ENCODE peak calls at places on chromosomes 7 and 10, in seven cellular contexts. One of them, this sample, is unnamed.

GRCh38 chr7:22566176-22566575 is 66.2 kb upstream of the STEAP1B start:
- DNase-seq in stimulated activated CD4-positive, alpha-beta T cell treated with anti-CD3 and anti-CD28 coated beads, TNF-alpha, amount 100 ng/mL, for 48 hours: no peak
- DNase-seq in ACHN: no peak
- DNase-seq in activated T-cell treated with anti-CD3 and anti-CD28 coated beads for 24 hours: no peak
- DNase-seq in left ventricle myocardium inferior: no peak
- DNase-seq in NCI-H1694 treated with DMSO at 0.1 percent for 48 hours: no peak
- DNase-seq in NCI-H748 treated with DMSO at 0.1 percent for 48 hours: no peak
- DNase-seq in this sample: no peak

GRCh38 chr10:103756277-103756869 is 99.0 kb downstream of the SH3PXD2A start:
- DNase-seq in stimulated activated CD4-positive, alpha-beta T cell treated with anti-CD3 and anti-CD28 coated beads, TNF-alpha, amount 100 ng/mL, for 48 hours: no peak
- DNase-seq in ACHN: no peak
- DNase-seq in activated T-cell treated with anti-CD3 and anti-CD28 coated beads for 24 hours: no peak
- DNase-seq in left ventricle myocardium inferior: no peak
- DNase-seq in NCI-H1694 treated with DMSO at 0.1 percent for 48 hours: no peak
- DNase-seq in NCI-H748 treated with DMSO at 0.1 percent for 48 hours: no peak
- DNase-seq in this sample: no peak

GRCh38 chr10:129033354-129033729 is 433.7 kb upstream of the MGMT start:
- DNase-seq in stimulated activated CD4-positive, alpha-beta T cell treated with anti-CD3 and anti-CD28 coated beads, TNF-alpha, amount 100 ng/mL, for 48 hours: no peak
- DNase-seq in ACHN: no peak
- DNase-seq in activated T-cell treated with anti-CD3 and anti-CD28 coated beads for 24 hours: no peak
- DNase-seq in left ventricle myocardium inferior: no peak
- DNase-seq in NCI-H1694 treated with DMSO at 0.1 percent for 48 hours: no peak
- DNase-seq in NCI-H748 treated with DMSO at 0.1 percent for 48 hours: no peak
- DNase-seq in this sample: no peak

GRCh38 chr10:130226012-130226411 is 89.8 kb downstream of the GLRX3 start:
- DNase-seq in stimulated activated CD4-positive, alpha-beta T cell treated with anti-CD3 and anti-CD28 coated beads, TNF-alpha, amount 100 ng/mL, for 48 hours: no peak
- DNase-seq in ACHN: no peak
- DNase-seq in activated T-cell treated with anti-CD3 and anti-CD28 coated beads for 24 hours: no peak
- DNase-seq in left ventricle myocardium inferior: no peak
- DNase-seq in NCI-H1694 treated with DMSO at 0.1 percent for 48 hours: no peak
- DNase-seq in NCI-H748 treated with DMSO at 0.1 percent for 48 hours: no peak
- DNase-seq in this sample: no peak

GRCh38 chr10:78763651-78764395 is 304.9 kb upstream of the ZMIZ1 start:
- DNase-seq in stimulated activated CD4-positive, alpha-beta T cell treated with anti-CD3 and anti-CD28 coated beads, TNF-alpha, amount 100 ng/mL, for 48 hours: peak
- DNase-seq in ACHN: no peak
- DNase-seq in activated T-cell treated with anti-CD3 and anti-CD28 coated beads for 24 hours: peak
- DNase-seq in left ventricle myocardium inferior: peak
- DNase-seq in NCI-H1694 treated with DMSO at 0.1 percent for 48 hours: no peak
- DNase-seq in NCI-H748 treated with DMSO at 0.1 percent for 48 hours: no peak
- DNase-seq in this sample: no peak

GRCh38 chr10:23557777-23558176 is 118.9 kb downstream of the OTUD1 start:
- DNase-seq in stimulated activated CD4-positive, alpha-beta T cell treated with anti-CD3 and anti-CD28 coated beads, TNF-alpha, amount 100 ng/mL, for 48 hours: no peak
- DNase-seq in ACHN: no peak
- DNase-seq in activated T-cell treated with anti-CD3 and anti-CD28 coated beads for 24 hours: no peak
- DNase-seq in left ventricle myocardium inferior: no peak
- DNase-seq in NCI-H1694 treated with DMSO at 0.1 percent for 48 hours: no peak
- DNase-seq in NCI-H748 treated with DMSO at 0.1 percent for 48 hours: no peak
- DNase-seq in this sample: no peak

GRCh38 chr7:17185690-17186070 is 112.8 kb upstream of the AHR start:
- DNase-seq in stimulated activated CD4-positive, alpha-beta T cell treated with anti-CD3 and anti-CD28 coated beads, TNF-alpha, amount 100 ng/mL, for 48 hours: no peak
- DNase-seq in ACHN: no peak
- DNase-seq in activated T-cell treated with anti-CD3 and anti-CD28 coated beads for 24 hours: no peak
- DNase-seq in left ventricle myocardium inferior: no peak
- DNase-seq in NCI-H1694 treated with DMSO at 0.1 percent for 48 hours: no peak
- DNase-seq in NCI-H748 treated with DMSO at 0.1 percent for 48 hours: no peak
- DNase-seq in this sample: peak

GRCh38 chr10:100148353-100149211 is 37.2 kb downstream of the ERLIN1 start:
- DNase-seq in stimulated activated CD4-positive, alpha-beta T cell treated with anti-CD3 and anti-CD28 coated beads, TNF-alpha, amount 100 ng/mL, for 48 hours: peak
- DNase-seq in ACHN: peak
- DNase-seq in activated T-cell treated with anti-CD3 and anti-CD28 coated beads for 24 hours: peak
- DNase-seq in left ventricle myocardium inferior: no peak
- DNase-seq in NCI-H1694 treated with DMSO at 0.1 percent for 48 hours: no peak
- DNase-seq in NCI-H748 treated with DMSO at 0.1 percent for 48 hours: no peak
- DNase-seq in this sample: no peak

GRCh38 chr10:103584216-103585010 is 90.9 kb downstream of the NEURL1 start:
- DNase-seq in stimulated activated CD4-positive, alpha-beta T cell treated with anti-CD3 and anti-CD28 coated beads, TNF-alpha, amount 100 ng/mL, for 48 hours: peak
- DNase-seq in ACHN: no peak
- DNase-seq in activated T-cell treated with anti-CD3 and anti-CD28 coated beads for 24 hours: peak
- DNase-seq in left ventricle myocardium inferior: no peak
- DNase-seq in NCI-H1694 treated with DMSO at 0.1 percent for 48 hours: no peak
- DNase-seq in NCI-H748 treated with DMSO at 0.1 percent for 48 hours: no peak
- DNase-seq in this sample: no peak

GRCh38 chr10:32054087-32054486 is 2.1 kb downstream of the KIF5B start:
- DNase-seq in stimulated activated CD4-positive, alpha-beta T cell treated with anti-CD3 and anti-CD28 coated beads, TNF-alpha, amount 100 ng/mL, for 48 hours: no peak
- DNase-seq in ACHN: peak
- DNase-seq in activated T-cell treated with anti-CD3 and anti-CD28 coated beads for 24 hours: no peak
- DNase-seq in left ventricle myocardium inferior: no peak
- DNase-seq in NCI-H1694 treated with DMSO at 0.1 percent for 48 hours: no peak
- DNase-seq in NCI-H748 treated with DMSO at 0.1 percent for 48 hours: peak
- DNase-seq in this sample: peak

GRCh38 chr7:129940329-129940728 is 12.4 kb downstream of the UBE2H start:
- DNase-seq in stimulated activated CD4-positive, alpha-beta T cell treated with anti-CD3 and anti-CD28 coated beads, TNF-alpha, amount 100 ng/mL, for 48 hours: no peak
- DNase-seq in ACHN: no peak
- DNase-seq in activated T-cell treated with anti-CD3 and anti-CD28 coated beads for 24 hours: no peak
- DNase-seq in left ventricle myocardium inferior: no peak
- DNase-seq in NCI-H1694 treated with DMSO at 0.1 percent for 48 hours: no peak
- DNase-seq in NCI-H748 treated with DMSO at 0.1 percent for 48 hours: no peak
- DNase-seq in this sample: no peak

GRCh38 chr7:73715648-73716317 is 3.7 kb downstream of the STX1A start:
- DNase-seq in stimulated activated CD4-positive, alpha-beta T cell treated with anti-CD3 and anti-CD28 coated beads, TNF-alpha, amount 100 ng/mL, for 48 hours: peak
- DNase-seq in ACHN: peak
- DNase-seq in activated T-cell treated with anti-CD3 and anti-CD28 coated beads for 24 hours: peak
- DNase-seq in left ventricle myocardium inferior: no peak
- DNase-seq in NCI-H1694 treated with DMSO at 0.1 percent for 48 hours: peak
- DNase-seq in NCI-H748 treated with DMSO at 0.1 percent for 48 hours: no peak
- DNase-seq in this sample: peak

GRCh38 chr10:123380491-123381085 is 226.4 kb downstream of the BUB3 start:
- DNase-seq in stimulated activated CD4-positive, alpha-beta T cell treated with anti-CD3 and anti-CD28 coated beads, TNF-alpha, amount 100 ng/mL, for 48 hours: no peak
- DNase-seq in ACHN: peak
- DNase-seq in activated T-cell treated with anti-CD3 and anti-CD28 coated beads for 24 hours: no peak
- DNase-seq in left ventricle myocardium inferior: no peak
- DNase-seq in NCI-H1694 treated with DMSO at 0.1 percent for 48 hours: peak
- DNase-seq in NCI-H748 treated with DMSO at 0.1 percent for 48 hours: peak
- DNase-seq in this sample: peak

GRCh38 chr7:80921130-80921529 is 2.3 kb upstream of the SEMA3C start:
- DNase-seq in stimulated activated CD4-positive, alpha-beta T cell treated with anti-CD3 and anti-CD28 coated beads, TNF-alpha, amount 100 ng/mL, for 48 hours: no peak
- DNase-seq in ACHN: no peak
- DNase-seq in activated T-cell treated with anti-CD3 and anti-CD28 coated beads for 24 hours: no peak
- DNase-seq in left ventricle myocardium inferior: no peak
- DNase-seq in NCI-H1694 treated with DMSO at 0.1 percent for 48 hours: peak
- DNase-seq in NCI-H748 treated with DMSO at 0.1 percent for 48 hours: no peak
- DNase-seq in this sample: no peak

GRCh38 chr10:122165914-122166313 is 105.2 kb upstream of the BTBD16 start:
- DNase-seq in stimulated activated CD4-positive, alpha-beta T cell treated with anti-CD3 and anti-CD28 coated beads, TNF-alpha, amount 100 ng/mL, for 48 hours: no peak
- DNase-seq in ACHN: no peak
- DNase-seq in activated T-cell treated with anti-CD3 and anti-CD28 coated beads for 24 hours: no peak
- DNase-seq in left ventricle myocardium inferior: no peak
- DNase-seq in NCI-H1694 treated with DMSO at 0.1 percent for 48 hours: no peak
- DNase-seq in NCI-H748 treated with DMSO at 0.1 percent for 48 hours: no peak
- DNase-seq in this sample: no peak

GRCh38 chr7:5695037-5695708 is 86.3 kb downstream of the RNF216 start:
- DNase-seq in stimulated activated CD4-positive, alpha-beta T cell treated with anti-CD3 and anti-CD28 coated beads, TNF-alpha, amount 100 ng/mL, for 48 hours: peak
- DNase-seq in ACHN: peak
- DNase-seq in activated T-cell treated with anti-CD3 and anti-CD28 coated beads for 24 hours: peak
- DNase-seq in left ventricle myocardium inferior: no peak
- DNase-seq in NCI-H1694 treated with DMSO at 0.1 percent for 48 hours: no peak
- DNase-seq in NCI-H748 treated with DMSO at 0.1 percent for 48 hours: no peak
- DNase-seq in this sample: no peak

GRCh38 chr7:77157446-77157845 is 35.0 kb downstream of the CCDC146 start:
- DNase-seq in stimulated activated CD4-positive, alpha-beta T cell treated with anti-CD3 and anti-CD28 coated beads, TNF-alpha, amount 100 ng/mL, for 48 hours: no peak
- DNase-seq in ACHN: no peak
- DNase-seq in activated T-cell treated with anti-CD3 and anti-CD28 coated beads for 24 hours: no peak
- DNase-seq in left ventricle myocardium inferior: no peak
- DNase-seq in NCI-H1694 treated with DMSO at 0.1 percent for 48 hours: no peak
- DNase-seq in NCI-H748 treated with DMSO at 0.1 percent for 48 hours: no peak
- DNase-seq in this sample: no peak

GRCh38 chr10:18797286-18797685 is 138.1 kb downstream of the ARL5B start:
- DNase-seq in stimulated activated CD4-positive, alpha-beta T cell treated with anti-CD3 and anti-CD28 coated beads, TNF-alpha, amount 100 ng/mL, for 48 hours: no peak
- DNase-seq in ACHN: no peak
- DNase-seq in activated T-cell treated with anti-CD3 and anti-CD28 coated beads for 24 hours: no peak
- DNase-seq in left ventricle myocardium inferior: no peak
- DNase-seq in NCI-H1694 treated with DMSO at 0.1 percent for 48 hours: no peak
- DNase-seq in NCI-H748 treated with DMSO at 0.1 percent for 48 hours: no peak
- DNase-seq in this sample: no peak

GRCh38 chr7:17965600-17965999 is 25.3 kb upstream of the SNX13 start:
- DNase-seq in stimulated activated CD4-positive, alpha-beta T cell treated with anti-CD3 and anti-CD28 coated beads, TNF-alpha, amount 100 ng/mL, for 48 hours: no peak
- DNase-seq in ACHN: no peak
- DNase-seq in activated T-cell treated with anti-CD3 and anti-CD28 coated beads for 24 hours: no peak
- DNase-seq in left ventricle myocardium inferior: no peak
- DNase-seq in NCI-H1694 treated with DMSO at 0.1 percent for 48 hours: no peak
- DNase-seq in NCI-H748 treated with DMSO at 0.1 percent for 48 hours: no peak
- DNase-seq in this sample: no peak

GRCh38 chr7:23347682-23348180 is 48.6 kb downstream of the MALSU1 start:
- DNase-seq in stimulated activated CD4-positive, alpha-beta T cell treated with anti-CD3 and anti-CD28 coated beads, TNF-alpha, amount 100 ng/mL, for 48 hours: no peak
- DNase-seq in ACHN: peak
- DNase-seq in activated T-cell treated with anti-CD3 and anti-CD28 coated beads for 24 hours: no peak
- DNase-seq in left ventricle myocardium inferior: no peak
- DNase-seq in NCI-H1694 treated with DMSO at 0.1 percent for 48 hours: no peak
- DNase-seq in NCI-H748 treated with DMSO at 0.1 percent for 48 hours: no peak
- DNase-seq in this sample: peak

GRCh38 chr7:1260236-1260635 is 27.6 kb downstream of the UNCX start:
- DNase-seq in stimulated activated CD4-positive, alpha-beta T cell treated with anti-CD3 and anti-CD28 coated beads, TNF-alpha, amount 100 ng/mL, for 48 hours: no peak
- DNase-seq in ACHN: no peak
- DNase-seq in activated T-cell treated with anti-CD3 and anti-CD28 coated beads for 24 hours: no peak
- DNase-seq in left ventricle myocardium inferior: no peak
- DNase-seq in NCI-H1694 treated with DMSO at 0.1 percent for 48 hours: no peak
- DNase-seq in NCI-H748 treated with DMSO at 0.1 percent for 48 hours: no peak
- DNase-seq in this sample: no peak

GRCh38 chr7:110962826-110963225 is 128.1 kb upstream of the LRRN3 start:
- DNase-seq in stimulated activated CD4-positive, alpha-beta T cell treated with anti-CD3 and anti-CD28 coated beads, TNF-alpha, amount 100 ng/mL, for 48 hours: no peak
- DNase-seq in ACHN: no peak
- DNase-seq in activated T-cell treated with anti-CD3 and anti-CD28 coated beads for 24 hours: no peak
- DNase-seq in left ventricle myocardium inferior: no peak
- DNase-seq in NCI-H1694 treated with DMSO at 0.1 percent for 48 hours: no peak
- DNase-seq in NCI-H748 treated with DMSO at 0.1 percent for 48 hours: no peak
- DNase-seq in this sample: no peak

GRCh38 chr10:111705026-111705425 is 478.5 kb downstream of the GPAM start:
- DNase-seq in stimulated activated CD4-positive, alpha-beta T cell treated with anti-CD3 and anti-CD28 coated beads, TNF-alpha, amount 100 ng/mL, for 48 hours: no peak
- DNase-seq in ACHN: no peak
- DNase-seq in activated T-cell treated with anti-CD3 and anti-CD28 coated beads for 24 hours: no peak
- DNase-seq in left ventricle myocardium inferior: no peak
- DNase-seq in NCI-H1694 treated with DMSO at 0.1 percent for 48 hours: no peak
- DNase-seq in NCI-H748 treated with DMSO at 0.1 percent for 48 hours: no peak
- DNase-seq in this sample: no peak

GRCh38 chr10:104347295-104348045 is 6.2 kb upstream of the CFAP58 start:
- DNase-seq in stimulated activated CD4-positive, alpha-beta T cell treated with anti-CD3 and anti-CD28 coated beads, TNF-alpha, amount 100 ng/mL, for 48 hours: no peak
- DNase-seq in ACHN: no peak
- DNase-seq in activated T-cell treated with anti-CD3 and anti-CD28 coated beads for 24 hours: no peak
- DNase-seq in left ventricle myocardium inferior: no peak
- DNase-seq in NCI-H1694 treated with DMSO at 0.1 percent for 48 hours: no peak
- DNase-seq in NCI-H748 treated with DMSO at 0.1 percent for 48 hours: no peak
- DNase-seq in this sample: no peak

This sample was measured in SK-MEL-5.